ENCODE peak calls at places on chromosomes 12 and 14, in four cellular contexts. C, B, D and E are unnamed samples. For H3K4me1, the result is how much of the 10 kb centered on the place peaks cover.

GRCh38 chr12:59874781-59875180 is 279.0 kb downstream of the SLC16A7 start:
- DNase-seq in C (no peak), B (no peak), D (no peak), E (no peak)

GRCh38 chr12:119715268-119715620 is 47.3 kb downstream of the PRKAB1 start:
- DNase-seq in C (no peak), B (no peak), D (no peak), E (no peak)

GRCh38 chr12:76830456-76830855 is 48.4 kb downstream of the CSRP2 start:
- DNase-seq in C (no peak), B (no peak), D (no peak), E (no peak)

GRCh38 chr14:50388256-50388931 is 8.3 kb downstream of the CDKL1 start:
- DNase-seq in C (no peak), B (no peak), D (no peak), E (no peak)

GRCh38 chr12:119036878-119037493 is 55.6 kb downstream of the SRRM4 start:
- DNase-seq in C (no peak), B (no peak), D (peak), E (no peak)

GRCh38 chr14:37709419-37710195 is 114.2 kb downstream of the TTC6 start:
- DNase-seq in C (no peak), B (peak), D (no peak), E (no peak)

GRCh38 chr12:119157528-119157927 is 21.2 kb upstream of the HSPB8 start:
- DNase-seq in C (no peak), B (no peak), D (no peak), E (no peak)

GRCh38 chr12:66693901-66694513 is 15.1 kb upstream of the GRIP1 start:
- DNase-seq in C (no peak), B (peak), D (peak), E (peak)

GRCh38 chr12:49478949-49479664 is 59.7 kb upstream of the KCNH3 start:
- DNase-seq in C (no peak), B (no peak), D (peak), E (no peak)

GRCh38 chr14:22471545-22472121 is 117.4 kb downstream of the DAD1 start:
- DNase-seq in C (no peak), B (peak), D (peak), E (no peak)

GRCh38 chr14:99011385-99011784 is 260.6 kb downstream of the BCL11B start:
- DNase-seq in C (no peak), B (no peak), D (no peak), E (no peak)

DNA sequence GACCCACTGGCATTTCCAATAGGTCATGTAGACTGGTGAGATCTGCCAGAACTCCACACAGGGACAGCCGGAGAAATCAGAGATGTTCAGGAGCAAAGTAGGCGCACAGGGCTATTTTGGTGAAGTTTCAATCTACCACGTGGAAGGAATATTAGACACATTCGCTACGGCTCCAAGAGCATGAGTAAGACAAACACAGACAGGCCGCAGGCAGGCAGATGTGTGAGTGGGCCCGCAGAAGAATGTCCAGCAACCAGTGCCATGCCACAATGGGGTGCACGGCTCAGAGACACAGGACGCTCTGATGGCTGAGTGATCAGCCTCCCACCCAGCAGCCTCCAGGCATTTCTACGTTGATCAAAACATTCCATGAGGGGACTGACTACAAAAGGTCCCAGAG is 10.4 kb downstream of the SLC15A4 start:
- DNase-seq in C (no peak), B (no peak), D (no peak), E (no peak)
- H3K4me3 ChIP-seq in C (no peak), B (no peak), D (no peak), E (no peak)

GRCh38 chr12:14959126-14959440 is 2.3 kb downstream of the ARHGDIB start:
- DNase-seq in C (no peak), B (no peak), D (no peak), E (peak)

GRCh38 chr12:14959463-14959862 is 1.9 kb downstream of the ARHGDIB start:
- DNase-seq in C (no peak), B (no peak), D (no peak), E (no peak)

GRCh38 chr12:14960548-14961465 is 594 bp downstream of the ARHGDIB start:
- DNase-seq in C (peak), B (no peak), D (no peak), E (peak)

GRCh38 chr12:14958361-14959125 is 2.9 kb downstream of the ARHGDIB start:
- DNase-seq in C (no peak), B (no peak), D (no peak), E (peak)

GRCh38 chr12:14959916-14960315 is 1.5 kb downstream of the ARHGDIB start:
- DNase-seq in C (no peak), B (no peak), D (no peak), E (no peak)
- H3K27ac ChIP-seq in C (peak), B (no peak), D (no peak), E (peak)

DNA sequence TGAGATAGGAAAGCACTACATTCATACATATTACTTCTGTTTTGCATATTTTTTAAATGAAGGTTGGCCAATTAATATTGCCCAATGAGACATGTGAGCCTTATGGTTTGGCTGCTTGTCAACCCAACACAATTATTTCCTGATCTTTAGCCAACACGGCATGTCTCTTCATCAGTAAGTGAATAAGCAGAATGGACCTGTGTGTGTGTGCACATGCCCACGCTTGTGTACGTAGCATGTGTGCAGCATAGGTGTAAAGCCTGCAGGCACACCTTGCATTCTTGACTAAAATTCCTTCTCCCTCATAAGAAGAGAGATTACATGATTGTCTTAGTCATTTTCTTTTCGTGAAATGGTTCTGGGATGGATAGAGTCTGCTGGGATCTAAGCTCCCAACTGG is 88.3 kb downstream of the STON2 start:
- DNase-seq in C (no peak), B (no peak), D (no peak), E (no peak)
- H3K4me1 ChIP-seq in C (under half), B (under half), D (under half), E (under half)

GRCh38 chr12:112589275-112589674 is 170.5 kb downstream of the PTPN11 start:
- DNase-seq in C (no peak), B (no peak), D (no peak), E (no peak)

GRCh38 chr12:112590281-112590680 is 171.5 kb downstream of the PTPN11 start:
- DNase-seq in C (no peak), B (no peak), D (no peak), E (no peak)

GRCh38 chr12:112584266-112584722 is 165.5 kb downstream of the PTPN11 start:
- DNase-seq in C (no peak), B (peak), D (no peak), E (no peak)

GRCh38 chr12:112586148-112586783 is 167.5 kb downstream of the PTPN11 start:
- DNase-seq in C (no peak), B (no peak), D (no peak), E (no peak)
- H3K4me3 ChIP-seq in C (no peak), B (no peak), D (no peak), E (no peak)

DNA sequence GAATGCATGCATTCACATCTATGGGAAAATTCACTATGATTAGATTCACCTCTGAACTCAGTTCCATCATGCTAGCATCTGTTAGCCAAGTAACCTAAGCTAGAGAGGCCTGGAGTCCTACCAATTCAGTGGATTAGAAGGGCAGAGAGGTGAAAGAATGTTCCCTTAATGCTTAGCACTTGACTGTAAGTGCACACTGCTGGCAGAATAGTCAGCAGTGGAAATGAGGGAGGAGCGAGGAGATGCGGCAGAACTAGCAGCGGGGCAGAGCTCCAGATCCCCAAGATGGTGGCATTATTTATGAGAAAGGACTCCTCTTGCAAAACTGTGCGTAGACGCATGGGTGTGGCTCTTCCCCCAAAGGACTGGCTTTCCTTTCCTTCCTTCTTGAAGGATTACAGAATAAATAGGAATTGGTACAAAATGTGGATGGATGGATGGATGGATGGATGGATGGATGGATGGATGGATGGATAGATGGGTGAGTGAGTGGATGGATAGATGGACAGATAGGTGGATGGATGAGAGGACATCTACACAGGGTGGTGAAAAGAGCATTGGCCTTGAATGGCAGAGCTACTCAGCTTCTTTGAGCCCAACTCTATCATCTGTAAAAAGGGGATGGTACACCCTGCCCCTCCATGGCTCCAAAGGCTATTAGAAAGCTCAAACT is 227.2 kb downstream of the CHST11 start:
- DNase-seq in C (no peak), B (no peak), D (no peak), E (no peak)
- H3K27ac ChIP-seq in C (no peak), B (no peak), D (no peak), E (no peak)

GRCh38 chr14:72541546-72541945 is 352.4 kb downstream of the DPF3 start:
- DNase-seq in C (no peak), B (no peak), D (no peak), E (no peak)
- H3K4me1 ChIP-seq in C (under half), B (under half), D (under half), E (under half)

GRCh38 chr14:94773682-94774211 is 3.8 kb upstream of the GSC start:
- DNase-seq in C (no peak), B (no peak), D (no peak), E (no peak)

GRCh38 chr14:94773017-94773681 is 3.2 kb upstream of the GSC start:
- DNase-seq in C (no peak), B (no peak), D (peak), E (no peak)

GRCh38 chr14:94771906-94772468 is 2.1 kb upstream of the GSC start:
- DNase-seq in C (no peak), B (no peak), D (no peak), E (no peak)

GRCh38 chr14:94775082-94775874 is 5.4 kb upstream of the GSC start:
- DNase-seq in C (no peak), B (no peak), D (no peak), E (no peak)

DNA sequence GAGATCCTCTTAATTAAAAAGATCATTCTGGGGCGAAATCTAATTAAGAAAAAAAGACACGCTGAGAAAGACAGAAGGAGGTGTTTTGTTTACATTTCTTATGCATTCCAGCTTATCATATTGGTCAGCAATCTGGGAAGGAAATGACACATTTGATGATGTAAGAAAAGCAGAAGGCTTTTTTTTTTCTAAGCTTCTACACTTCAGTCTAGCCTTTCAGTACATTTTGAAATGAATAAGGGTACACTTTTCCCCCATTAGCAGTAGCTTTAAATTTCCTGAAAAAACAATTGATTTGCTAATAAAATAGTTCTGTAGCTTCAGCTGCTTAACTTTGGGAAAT is 5.9 kb upstream of the GSC start:
- DNase-seq in C (no peak), B (no peak), D (no peak), E (no peak)
- H3K4me3 ChIP-seq in C (no peak), B (no peak), D (no peak), E (no peak)

DNA sequence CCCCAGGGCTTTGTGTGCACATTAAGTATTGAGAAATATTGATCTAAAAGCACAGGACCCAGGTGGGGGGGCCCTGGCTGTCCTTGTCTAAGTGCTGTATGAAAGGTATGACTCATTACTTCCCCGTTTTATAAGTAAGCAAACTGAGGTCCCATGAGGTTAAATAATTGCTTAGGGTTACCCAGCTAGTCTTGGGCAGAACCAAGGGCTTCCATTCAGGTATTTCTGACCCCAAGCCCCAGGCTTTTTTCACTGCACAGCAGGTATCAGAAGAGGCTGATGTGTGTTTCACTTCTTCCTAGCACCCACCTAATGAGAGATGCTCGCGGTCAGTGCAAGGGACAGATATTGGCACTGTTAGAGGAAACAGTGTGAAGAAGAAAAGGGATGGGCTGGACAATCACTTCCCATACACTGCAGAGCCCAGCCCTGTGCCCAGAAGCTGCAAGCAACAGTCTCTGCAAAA is 4.7 kb upstream of the TC2N start:
- DNase-seq in C (peak), B (no peak), D (no peak), E (peak)
- H3K27ac ChIP-seq in C (peak), B (no peak), D (no peak), E (peak)

DNA sequence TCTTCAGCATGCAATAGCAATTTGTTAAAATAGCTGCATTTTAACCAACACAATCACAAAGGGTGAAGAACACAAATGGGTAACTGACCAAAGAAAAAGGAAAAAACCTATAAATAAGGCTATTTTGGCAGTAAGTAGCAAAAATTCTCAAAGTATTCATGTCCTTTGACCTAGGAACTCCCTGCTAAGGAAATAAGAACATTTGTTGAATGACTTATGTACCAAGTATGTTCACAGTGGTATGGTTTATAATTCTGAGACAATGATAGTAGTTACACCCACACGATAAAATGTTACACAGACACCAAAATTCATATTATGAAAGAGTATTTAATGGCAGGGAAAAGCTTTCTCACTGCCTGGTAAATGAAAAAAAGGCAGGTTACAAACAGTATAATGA is 16.9 kb downstream of the CCDC88C start:
- DNase-seq in C (no peak), B (no peak), D (no peak), E (no peak)
- H3K4me1 ChIP-seq in C (half or more), B (under half), D (under half), E (half or more)